ENCODE peak calls at places on chromosomes 5 and 9, in ten cellular contexts. U, O, T, Y, L, Q, I, V, X and P are unnamed samples.

GRCh38 chr5:18314192-18314778 is 680.0 kb downstream of the TAF11L14 start:
- DNase-seq in U (no peak), O (no peak), T (peak), Y (no peak), L (peak), Q (peak), I (peak), V (no peak), X (peak), P (no peak)

GRCh38 chr5:28903643-28904042 is 1865.3 kb upstream of the CDH9 start:
- DNase-seq in U (no peak), O (no peak), T (no peak), Y (no peak), L (no peak), Q (no peak), I (no peak), V (no peak), X (no peak), P (no peak)

GRCh38 chr9:28956111-28956880 is 1383.0 kb upstream of the C9orf72 start:
- DNase-seq in U (no peak), O (no peak), T (no peak), Y (no peak), L (no peak), Q (no peak), I (no peak), V (peak), X (peak), P (peak)

GRCh38 chr5:28313543-28314334 is 1275.4 kb upstream of the CDH9 start:
- DNase-seq in U (no peak), O (no peak), T (peak), Y (no peak), L (no peak), Q (no peak), I (no peak), V (no peak), X (no peak), P (no peak)

GRCh38 chr5:33713087-33713486 is 178.7 kb downstream of the ADAMTS12 start:
- DNase-seq in U (no peak), O (no peak), T (no peak), Y (no peak), L (no peak), Q (no peak), I (no peak), V (no peak), X (no peak), P (no peak)

GRCh38 chr5:41575110-41575779 is 64.8 kb upstream of the PLCXD3 start:
- DNase-seq in U (no peak), O (no peak), T (no peak), Y (no peak), L (no peak), Q (no peak), I (no peak), V (no peak), X (no peak), P (no peak)

GRCh38 chr5:140821375-140822280 is at the start of gene PCDHA5:
- DNase-seq in U (no peak), O (no peak), T (peak), Y (no peak), L (no peak), Q (peak), I (peak), V (no peak), X (no peak), P (peak)

GRCh38 chr5:126280343-126280742 is 142.9 kb upstream of the GRAMD2B start:
- DNase-seq in U (no peak), O (no peak), T (no peak), Y (no peak), L (no peak), Q (no peak), I (no peak), V (no peak), X (no peak), P (no peak)

GRCh38 chr9:98097836-98098235 is 21.2 kb downstream of the TRIM14 start:
- DNase-seq in U (no peak), O (no peak), T (no peak), Y (no peak), L (no peak), Q (no peak), I (no peak), V (peak), X (peak), P (no peak)

GRCh38 chr5:59473611-59474010 is 419.9 kb downstream of the PDE4D start:
- DNase-seq in U (no peak), O (no peak), T (no peak), Y (no peak), L (no peak), Q (no peak), I (no peak), V (no peak), X (peak), P (no peak)

GRCh38 chr5:73692166-73692640 is 66.2 kb downstream of the ARHGEF28 start:
- DNase-seq in U (no peak), O (no peak), T (peak), Y (no peak), L (no peak), Q (peak), I (peak), V (no peak), X (no peak), P (no peak)

GRCh38 chr5:133925866-133926488 is 42.4 kb downstream of the C5orf15 start:
- DNase-seq in U (no peak), O (no peak), T (no peak), Y (peak), L (no peak), Q (no peak), I (peak), V (no peak), X (peak), P (no peak)

GRCh38 chr5:67341478-67341877 is 144.9 kb upstream of the CD180 start:
- DNase-seq in U (no peak), O (no peak), T (no peak), Y (no peak), L (no peak), Q (no peak), I (no peak), V (no peak), X (no peak), P (no peak)

GRCh38 chr5:68178579-68178978 is 37.0 kb upstream of the PIK3R1 start:
- DNase-seq in U (no peak), O (no peak), T (peak), Y (peak), L (no peak), Q (peak), I (peak), V (no peak), X (no peak), P (no peak)

GRCh38 chr5:38853753-38854470 is 8.1 kb downstream of the OSMR start:
- DNase-seq in U (no peak), O (no peak), T (peak), Y (no peak), L (no peak), Q (peak), I (peak), V (no peak), X (no peak), P (no peak)

GRCh38 chr5:107321906-107322305 is 348.8 kb downstream of the EFNA5 start:
- DNase-seq in U (no peak), O (no peak), T (no peak), Y (no peak), L (no peak), Q (no peak), I (no peak), V (no peak), X (no peak), P (no peak)

GRCh38 chr5:163548649-163549048 is 43.2 kb downstream of the MAT2B start:
- DNase-seq in U (no peak), O (no peak), T (no peak), Y (no peak), L (no peak), Q (no peak), I (no peak), V (no peak), X (no peak), P (no peak)

GRCh38 chr9:14417230-14417629 is 103.3 kb upstream of the NFIB start:
- DNase-seq in U (no peak), O (no peak), T (no peak), Y (no peak), L (no peak), Q (peak), I (no peak), V (no peak), X (no peak), P (no peak)

GRCh38 chr5:126837907-126838539 is 61.1 kb downstream of the LMNB1 start:
- DNase-seq in U (no peak), O (no peak), T (no peak), Y (no peak), L (no peak), Q (no peak), I (no peak), V (no peak), X (no peak), P (no peak)

GRCh38 chr5:178284095-178284675 is 51.6 kb upstream of the PHYKPL start:
- DNase-seq in U (no peak), O (no peak), T (no peak), Y (no peak), L (no peak), Q (peak), I (no peak), V (no peak), X (peak), P (peak)

GRCh38 chr9:93826209-93826608 is 128.9 kb downstream of the BARX1 start:
- DNase-seq in U (no peak), O (no peak), T (no peak), Y (peak), L (no peak), Q (no peak), I (no peak), V (no peak), X (no peak), P (no peak)

GRCh38 chr9:131394464-131395026 is 659 bp downstream of the PRRC2B start:
- DNase-seq in U (peak), O (no peak), T (no peak), Y (peak), L (no peak), Q (peak), I (peak), V (peak), X (peak), P (peak)

GRCh38 chr5:133828727-133829126 is 139.7 kb downstream of the C5orf15 start:
- DNase-seq in U (no peak), O (no peak), T (no peak), Y (no peak), L (no peak), Q (no peak), I (no peak), V (no peak), X (peak), P (no peak)

GRCh38 chr9:89525673-89526374 is 27.9 kb upstream of the SEMA4D start:
- DNase-seq in U (no peak), O (no peak), T (no peak), Y (no peak), L (no peak), Q (no peak), I (no peak), V (no peak), X (no peak), P (no peak)

GRCh38 chr5:128635379-128635778 is 97.3 kb upstream of the FBN2 start:
- DNase-seq in U (no peak), O (no peak), T (no peak), Y (no peak), L (no peak), Q (no peak), I (no peak), V (no peak), X (no peak), P (no peak)

GRCh38 chr9:69516353-69517322 is 155.5 kb downstream of the APBA1 start:
- DNase-seq in U (no peak), O (no peak), T (no peak), Y (no peak), L (no peak), Q (no peak), I (no peak), V (no peak), X (no peak), P (no peak)

GRCh38 chr9:88477300-88477751 is 57.7 kb upstream of the NXNL2 start:
- DNase-seq in U (no peak), O (no peak), T (no peak), Y (no peak), L (no peak), Q (peak), I (peak), V (no peak), X (no peak), P (no peak)

GRCh38 chr9:79645110-79645509 is 73.3 kb downstream of the TLE4 start:
- DNase-seq in U (no peak), O (no peak), T (no peak), Y (no peak), L (no peak), Q (no peak), I (no peak), V (no peak), X (no peak), P (no peak)